ENCODE peak calls at places on chromosomes 5 and 9, in six cellular contexts. One of them, this sample, is unnamed.

GRCh38 chr5:177131352-177131710 is 2.2 kb upstream of the NSD1 start:
- DNase-seq in stomach: no peak
- DNase-seq in breast epithelium: peak; percentile 40
- DNase-seq in A673: no peak
- DNase-seq in left ventricle myocardium inferior: no peak
- DNase-seq in cardiac fibroblast: no peak
- DNase-seq in this sample: no peak

GRCh38 chr5:176770431-176770830 is 39.9 kb upstream of the UNC5A start:
- DNase-seq in left ventricle myocardium inferior: no peak
- DNase-seq in A673: no peak
- DNase-seq in stomach: no peak
- DNase-seq in cardiac fibroblast: no peak
- DNase-seq in breast epithelium: peak; percentile 9
- DNase-seq in this sample: no peak

GRCh38 chr9:129052592-129052991 is 16.2 kb downstream of the MIGA2 start:
- DNase-seq in breast epithelium: peak; percentile 92
- DNase-seq in stomach: peak; percentile 99
- DNase-seq in left ventricle myocardium inferior: peak; percentile 86
- DNase-seq in A673: no peak
- DNase-seq in cardiac fibroblast: no peak
- DNase-seq in this sample: no peak

GRCh38 chr5:173829826-173830225 is 58.3 kb upstream of the CPEB4 start:
- DNase-seq in left ventricle myocardium inferior: no peak
- DNase-seq in breast epithelium: no peak
- DNase-seq in A673: no peak
- DNase-seq in cardiac fibroblast: no peak
- DNase-seq in stomach: no peak
- DNase-seq in this sample: peak; percentile 32

GRCh38 chr9:35832814-35833213 is 3.8 kb downstream of the TMEM8B start:
- DNase-seq in stomach: peak; percentile 59
- DNase-seq in breast epithelium: peak; percentile 62
- DNase-seq in left ventricle myocardium inferior: no peak
- DNase-seq in A673: no peak
- DNase-seq in cardiac fibroblast: no peak
- DNase-seq in this sample: no peak

GRCh38 chr5:96863114-96863513 is 13.2 kb upstream of the ERAP2 start:
- DNase-seq in cardiac fibroblast: no peak
- DNase-seq in left ventricle myocardium inferior: no peak
- DNase-seq in A673: no peak
- DNase-seq in breast epithelium: no peak
- DNase-seq in stomach: no peak
- DNase-seq in this sample: no peak

GRCh38 chr9:112069318-112070169 is 105.6 kb downstream of the SUSD1 start:
- DNase-seq in stomach: no peak
- DNase-seq in A673: no peak
- DNase-seq in cardiac fibroblast: no peak
- DNase-seq in breast epithelium: no peak
- DNase-seq in left ventricle myocardium inferior: no peak
- DNase-seq in this sample: peak; percentile 87

GRCh38 chr9:116039312-116039711 is 114.3 kb upstream of the PAPPA start:
- DNase-seq in left ventricle myocardium inferior: no peak
- DNase-seq in breast epithelium: no peak
- DNase-seq in A673: no peak
- DNase-seq in stomach: no peak
- DNase-seq in cardiac fibroblast: no peak
- DNase-seq in this sample: no peak

GRCh38 chr5:181111010-181111409 is 20.0 kb downstream of the OR2V1 start:
- DNase-seq in cardiac fibroblast: no peak
- DNase-seq in stomach: no peak
- DNase-seq in left ventricle myocardium inferior: no peak
- DNase-seq in breast epithelium: no peak
- DNase-seq in A673: no peak
- DNase-seq in this sample: no peak

GRCh38 chr5:151638619-151639018 is 47.5 kb upstream of the FAT2 start:
- DNase-seq in cardiac fibroblast: no peak
- DNase-seq in stomach: no peak
- DNase-seq in A673: no peak
- DNase-seq in breast epithelium: no peak
- DNase-seq in left ventricle myocardium inferior: no peak
- DNase-seq in this sample: no peak

GRCh38 chr9:111483419-111483861 is 743 bp downstream of the ECPAS start:
- DNase-seq in breast epithelium: no peak
- DNase-seq in stomach: no peak
- DNase-seq in left ventricle myocardium inferior: no peak
- DNase-seq in A673: peak; percentile 74
- DNase-seq in cardiac fibroblast: no peak
- DNase-seq in this sample: peak; percentile 69

GRCh38 chr5:88923623-88924619 is 40.9 kb upstream of the MEF2C start:
- DNase-seq in stomach: no peak
- DNase-seq in cardiac fibroblast: no peak
- DNase-seq in left ventricle myocardium inferior: no peak
- DNase-seq in A673: peak; percentile 33
- DNase-seq in breast epithelium: no peak
- DNase-seq in this sample: no peak

GRCh38 chr5:33843579-33843978 is 48.2 kb downstream of the ADAMTS12 start:
- DNase-seq in left ventricle myocardium inferior: no peak
- DNase-seq in breast epithelium: no peak
- DNase-seq in stomach: no peak
- DNase-seq in cardiac fibroblast: peak; percentile 64
- DNase-seq in A673: peak; percentile 4
- DNase-seq in this sample: no peak

GRCh38 chr9:128150594-128151342 is 1.5 kb downstream of the LCN2 start:
- DNase-seq in breast epithelium: no peak
- DNase-seq in left ventricle myocardium inferior: no peak
- DNase-seq in stomach: peak; percentile 41
- DNase-seq in A673: no peak
- DNase-seq in cardiac fibroblast: no peak
- DNase-seq in this sample: peak; percentile 43

GRCh38 chr9:34158362-34158869 is 20.4 kb upstream of the UBAP1 start:
- DNase-seq in cardiac fibroblast: peak; percentile 79
- DNase-seq in breast epithelium: no peak
- DNase-seq in A673: no peak
- DNase-seq in left ventricle myocardium inferior: no peak
- DNase-seq in stomach: no peak
- DNase-seq in this sample: peak; percentile 46

GRCh38 chr9:92961627-92962302 is 14.4 kb downstream of the FGD3 start:
- DNase-seq in stomach: peak; percentile 26
- DNase-seq in A673: no peak
- DNase-seq in cardiac fibroblast: no peak
- DNase-seq in left ventricle myocardium inferior: no peak
- DNase-seq in breast epithelium: peak; percentile 28
- DNase-seq in this sample: peak; percentile 58

GRCh38 chr5:53542917-53543316 is 17.5 kb upstream of the NDUFS4 start:
- DNase-seq in stomach: no peak
- DNase-seq in cardiac fibroblast: no peak
- DNase-seq in left ventricle myocardium inferior: no peak
- DNase-seq in A673: no peak
- DNase-seq in breast epithelium: no peak
- DNase-seq in this sample: peak; percentile 7

GRCh38 chr5:40738502-40738901 is 17.3 kb downstream of the TTC33 start:
- DNase-seq in A673: no peak
- DNase-seq in cardiac fibroblast: no peak
- DNase-seq in breast epithelium: no peak
- DNase-seq in left ventricle myocardium inferior: no peak
- DNase-seq in stomach: no peak
- DNase-seq in this sample: no peak

GRCh38 chr5:134649163-134649916 is 755 bp downstream of the SEC24A start:
- DNase-seq in left ventricle myocardium inferior: no peak
- DNase-seq in cardiac fibroblast: no peak
- DNase-seq in breast epithelium: no peak
- DNase-seq in stomach: peak; percentile 31
- DNase-seq in A673: no peak
- DNase-seq in this sample: peak; percentile 15

GRCh38 chr5:77936365-77936693 is 160.2 kb upstream of the TBCA start:
- DNase-seq in A673: no peak
- DNase-seq in left ventricle myocardium inferior: no peak
- DNase-seq in stomach: no peak
- DNase-seq in cardiac fibroblast: no peak
- DNase-seq in breast epithelium: no peak
- DNase-seq in this sample: no peak

GRCh38 chr5:172830876-172831662 is 3.0 kb upstream of the ERGIC1 start:
- DNase-seq in stomach: no peak
- DNase-seq in A673: no peak
- DNase-seq in cardiac fibroblast: peak; percentile 96
- DNase-seq in left ventricle myocardium inferior: no peak
- DNase-seq in breast epithelium: no peak
- DNase-seq in this sample: peak; percentile 79

GRCh38 chr5:143738415-143739401 is 73.3 kb upstream of the HMHB1 start:
- DNase-seq in left ventricle myocardium inferior: no peak
- DNase-seq in breast epithelium: no peak
- DNase-seq in cardiac fibroblast: no peak
- DNase-seq in A673: no peak
- DNase-seq in stomach: no peak
- DNase-seq in this sample: no peak

GRCh38 chr5:10474521-10475075 is 32.9 kb downstream of the ROPN1L start:
- DNase-seq in left ventricle myocardium inferior: no peak
- DNase-seq in stomach: no peak
- DNase-seq in A673: no peak
- DNase-seq in cardiac fibroblast: no peak
- DNase-seq in breast epithelium: no peak
- DNase-seq in this sample: no peak

GRCh38 chr5:64210866-64211265 is 45.2 kb downstream of the RNF180 start:
- DNase-seq in A673: peak; percentile 23
- DNase-seq in cardiac fibroblast: peak; percentile 82
- DNase-seq in left ventricle myocardium inferior: no peak
- DNase-seq in stomach: no peak
- DNase-seq in breast epithelium: no peak
- DNase-seq in this sample: no peak

GRCh38 chr9:74236857-74237256 is 260.3 kb upstream of the RORB start:
- DNase-seq in A673: no peak
- DNase-seq in left ventricle myocardium inferior: no peak
- DNase-seq in stomach: no peak
- DNase-seq in breast epithelium: no peak
- DNase-seq in cardiac fibroblast: no peak
- DNase-seq in this sample: no peak

GRCh38 chr5:141849371-141850182 is 28.6 kb downstream of the PCDH1 start:
- DNase-seq in left ventricle myocardium inferior: peak; percentile 90
- DNase-seq in cardiac fibroblast: peak; percentile 83
- DNase-seq in A673: peak; percentile 87
- DNase-seq in breast epithelium: peak; percentile 95
- DNase-seq in stomach: peak; percentile 95
- DNase-seq in this sample: peak; percentile 35

GRCh38 chr9:7324031-7324654 is 475.4 kb downstream of the DMAC1 start:
- DNase-seq in left ventricle myocardium inferior: no peak
- DNase-seq in breast epithelium: no peak
- DNase-seq in cardiac fibroblast: peak; percentile 25
- DNase-seq in stomach: no peak
- DNase-seq in A673: peak; percentile 14
- DNase-seq in this sample: no peak
- TF ChIP-seq CTCF in left ventricle myocardium inferior: no peak
- TF ChIP-seq CTCF in breast epithelium: no peak
- TF ChIP-seq CTCF in cardiac fibroblast: no peak
- TF ChIP-seq CTCF in stomach: no peak
- TF ChIP-seq CTCF in A673: no peak
- TF ChIP-seq CTCF in this sample: no peak

GRCh38 chr5:675111-675875 is 17.9 kb downstream of the TPPP start:
- DNase-seq in breast epithelium: peak; percentile 27
- DNase-seq in A673: no peak
- DNase-seq in stomach: peak; percentile 21
- DNase-seq in cardiac fibroblast: no peak
- DNase-seq in left ventricle myocardium inferior: no peak
- DNase-seq in this sample: no peak

GRCh38 chr5:675876-676698 is 17.1 kb downstream of the TPPP start:
- DNase-seq in cardiac fibroblast: no peak
- DNase-seq in A673: no peak
- DNase-seq in left ventricle myocardium inferior: peak; percentile 13
- DNase-seq in breast epithelium: peak; percentile 47
- DNase-seq in stomach: peak; percentile 23
- DNase-seq in this sample: peak; percentile 35

GRCh38 chr5:673837-674629 is 19.1 kb downstream of the TPPP start:
- DNase-seq in cardiac fibroblast: no peak
- DNase-seq in stomach: no peak
- DNase-seq in left ventricle myocardium inferior: peak; percentile 65
- DNase-seq in breast epithelium: peak; percentile 57
- DNase-seq in A673: no peak
- DNase-seq in this sample: peak; percentile 35

GRCh38 chr5:673140-673836 is 19.9 kb downstream of the TPPP start:
- DNase-seq in A673: no peak
- DNase-seq in stomach: no peak
- DNase-seq in breast epithelium: peak; percentile 51
- DNase-seq in left ventricle myocardium inferior: no peak
- DNase-seq in cardiac fibroblast: no peak
- DNase-seq in this sample: no peak

GRCh38 chr5:674630-675011 is 18.5 kb downstream of the TPPP start:
- DNase-seq in stomach: peak; percentile 22
- DNase-seq in breast epithelium: peak; percentile 45
- DNase-seq in left ventricle myocardium inferior: no peak
- DNase-seq in cardiac fibroblast: no peak
- DNase-seq in A673: no peak
- DNase-seq in this sample: peak; percentile 69
- TF ChIP-seq CTCF in stomach: no peak
- TF ChIP-seq CTCF in breast epithelium: no peak
- TF ChIP-seq CTCF in left ventricle myocardium inferior: no peak
- TF ChIP-seq CTCF in cardiac fibroblast: no peak
- TF ChIP-seq CTCF in A673: no peak
- TF ChIP-seq CTCF in this sample: no peak

DNA sequence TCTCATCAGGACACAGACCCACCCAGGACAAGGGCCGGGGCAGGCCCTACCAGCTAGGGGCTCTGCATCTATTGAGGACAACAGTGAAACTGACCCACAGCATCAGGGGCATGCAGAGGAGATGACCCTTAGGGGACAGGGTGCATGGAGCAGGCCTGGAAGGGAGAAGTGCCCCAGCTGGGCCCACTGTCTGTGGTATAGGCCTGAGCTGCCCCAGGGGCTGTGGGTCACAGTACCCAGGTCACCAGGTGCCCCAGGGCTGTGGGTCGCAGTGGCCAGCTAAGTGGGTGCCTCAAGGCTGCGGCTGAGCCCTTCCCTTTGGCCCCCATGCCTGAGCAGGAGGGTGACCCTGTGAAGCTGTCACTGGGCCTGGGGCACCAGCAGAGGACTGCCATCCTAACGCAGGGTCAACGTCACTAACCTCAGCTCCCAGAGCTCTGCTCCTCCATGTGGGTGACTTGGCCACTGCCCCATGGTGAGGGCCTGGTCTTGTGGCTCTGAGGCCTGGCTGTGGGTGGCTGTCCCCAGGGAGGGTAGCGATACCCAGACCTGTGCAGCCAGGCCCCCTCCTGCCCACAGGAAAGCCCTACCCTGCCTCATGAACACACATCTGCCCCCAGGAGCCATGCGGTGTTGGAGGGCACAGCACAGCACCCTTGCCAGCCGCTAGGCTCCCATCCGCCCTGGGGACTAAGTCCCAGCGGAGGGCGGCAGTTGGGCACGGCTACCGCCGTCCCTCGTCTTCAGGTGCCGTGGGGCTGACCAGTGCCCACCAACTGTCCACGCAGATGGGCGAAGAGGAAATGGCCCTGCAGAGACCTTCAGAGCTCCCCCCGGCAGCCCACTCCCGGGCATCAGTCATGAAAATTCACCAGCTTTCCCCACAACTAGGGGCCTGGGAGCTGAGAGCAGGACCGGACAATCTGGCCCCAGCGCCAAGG is 4.9 kb downstream of the EDF1 start:
- DNase-seq in breast epithelium: no peak
- DNase-seq in stomach: no peak
- DNase-seq in left ventricle myocardium inferior: peak; percentile 8
- DNase-seq in A673: no peak
- DNase-seq in cardiac fibroblast: no peak
- DNase-seq in this sample: no peak
- TF ChIP-seq CTCF in breast epithelium: no peak
- TF ChIP-seq CTCF in stomach: no peak
- TF ChIP-seq CTCF in left ventricle myocardium inferior: no peak
- TF ChIP-seq CTCF in A673: no peak
- TF ChIP-seq CTCF in cardiac fibroblast: no peak
- TF ChIP-seq CTCF in this sample: no peak

GRCh38 chr9:127074561-127075548 is 47.6 kb downstream of the ANGPTL2 start:
- DNase-seq in stomach: no peak
- DNase-seq in cardiac fibroblast: no peak
- DNase-seq in A673: no peak
- DNase-seq in breast epithelium: no peak
- DNase-seq in left ventricle myocardium inferior: no peak
- DNase-seq in this sample: no peak
- TF ChIP-seq CTCF in stomach: no peak
- TF ChIP-seq CTCF in cardiac fibroblast: no peak
- TF ChIP-seq CTCF in A673: no peak
- TF ChIP-seq CTCF in breast epithelium: no peak
- TF ChIP-seq CTCF in left ventricle myocardium inferior: no peak
- TF ChIP-seq CTCF in this sample: no peak

This sample was measured in NB4.